ENCODE peak calls at places on chromosomes 1 and 21, in five cellular contexts. One of them, this sample, is unnamed.

GRCh38 chr1:28913786-28914227 is 562 bp upstream of the EPB41 start:
- DNase-seq in HCT116: no peak
- DNase-seq in SK-N-SH: no peak
- DNase-seq in GM23338: no peak
- DNase-seq in Panc1: no peak
- DNase-seq in this sample: no peak

GRCh38 chr1:22257286-22258275 is 114.7 kb upstream of the WNT4 start:
- DNase-seq in HCT116: no peak
- DNase-seq in SK-N-SH: no peak
- DNase-seq in GM23338: no peak
- DNase-seq in Panc1: no peak
- DNase-seq in this sample: no peak

GRCh38 chr1:89682630-89683029 is 49.7 kb downstream of the LRRC8C start:
- DNase-seq in HCT116: no peak
- DNase-seq in SK-N-SH: no peak
- DNase-seq in GM23338: no peak
- DNase-seq in Panc1: no peak
- DNase-seq in this sample: no peak

GRCh38 chr21:38773108-38774061 is 32.3 kb upstream of the ETS2 start:
- DNase-seq in HCT116: peak
- DNase-seq in SK-N-SH: no peak
- DNase-seq in GM23338: no peak
- DNase-seq in Panc1: peak
- DNase-seq in this sample: peak

GRCh38 chr1:201916649-201917249 is 28.1 kb downstream of the SHISA4 start:
- DNase-seq in HCT116: no peak
- DNase-seq in SK-N-SH: peak
- DNase-seq in GM23338: no peak
- DNase-seq in Panc1: no peak
- DNase-seq in this sample: no peak

GRCh38 chr1:107964397-107965111 is 426 bp downstream of the VAV3 start:
- DNase-seq in HCT116: no peak
- DNase-seq in SK-N-SH: peak
- DNase-seq in GM23338: peak
- DNase-seq in Panc1: no peak
- DNase-seq in this sample: no peak

GRCh38 chr1:239891621-239892358 is 199.9 kb upstream of the FMN2 start:
- DNase-seq in HCT116: no peak
- DNase-seq in SK-N-SH: peak
- DNase-seq in GM23338: no peak
- DNase-seq in Panc1: no peak
- DNase-seq in this sample: no peak

GRCh38 chr1:182809414-182809957 is 19.9 kb downstream of the NPL start:
- DNase-seq in HCT116: no peak
- DNase-seq in SK-N-SH: no peak
- DNase-seq in GM23338: no peak
- DNase-seq in Panc1: no peak
- DNase-seq in this sample: no peak

GRCh38 chr1:109131059-109131458 is 17.1 kb downstream of the ELAPOR1 start:
- DNase-seq in HCT116: no peak
- DNase-seq in SK-N-SH: no peak
- DNase-seq in GM23338: no peak
- DNase-seq in Panc1: no peak
- DNase-seq in this sample: no peak

GRCh38 chr1:83705091-83705490 is 293.8 kb downstream of the TTLL7 start:
- DNase-seq in HCT116: no peak
- DNase-seq in SK-N-SH: no peak
- DNase-seq in GM23338: no peak
- DNase-seq in Panc1: no peak
- DNase-seq in this sample: no peak

GRCh38 chr1:8376358-8376840 is 58.5 kb downstream of the SLC45A1 start:
- DNase-seq in HCT116: no peak
- DNase-seq in SK-N-SH: no peak
- DNase-seq in GM23338: no peak
- DNase-seq in Panc1: no peak
- DNase-seq in this sample: no peak

GRCh38 chr1:51329443-51330325 is 678 bp downstream of the TTC39A start:
- DNase-seq in HCT116: no peak
- DNase-seq in SK-N-SH: peak
- DNase-seq in GM23338: no peak
- DNase-seq in Panc1: no peak
- DNase-seq in this sample: no peak

GRCh38 chr1:56525463-56526155 is 53.8 kb downstream of the PLPP3 start:
- DNase-seq in HCT116: no peak
- DNase-seq in SK-N-SH: no peak
- DNase-seq in GM23338: no peak
- DNase-seq in Panc1: no peak
- DNase-seq in this sample: peak

GRCh38 chr1:33181038-33181861 is 593 bp downstream of the TRIM62 start:
- DNase-seq in HCT116: no peak
- DNase-seq in SK-N-SH: peak
- DNase-seq in GM23338: peak
- DNase-seq in Panc1: no peak
- DNase-seq in this sample: peak

GRCh38 chr1:6600410-6601048 is 2.1 kb downstream of the KLHL21 start:
- DNase-seq in HCT116: no peak
- DNase-seq in SK-N-SH: peak
- DNase-seq in GM23338: no peak
- DNase-seq in Panc1: no peak
- DNase-seq in this sample: no peak

GRCh38 chr1:162840256-162840839 is 20.6 kb downstream of the CCDC190 start:
- DNase-seq in HCT116: no peak
- DNase-seq in SK-N-SH: no peak
- DNase-seq in GM23338: peak
- DNase-seq in Panc1: no peak
- DNase-seq in this sample: no peak

GRCh38 chr1:234956821-234957329 is 171.8 kb downstream of the TOMM20 start:
- DNase-seq in HCT116: no peak
- DNase-seq in SK-N-SH: no peak
- DNase-seq in GM23338: peak
- DNase-seq in Panc1: no peak
- DNase-seq in this sample: peak

GRCh38 chr1:70204578-70204977 is 801 bp downstream of the LRRC40 start:
- DNase-seq in HCT116: no peak
- DNase-seq in SK-N-SH: peak
- DNase-seq in GM23338: no peak
- DNase-seq in Panc1: no peak
- DNase-seq in this sample: no peak

GRCh38 chr1:227947425-227947677 is 381 bp downstream of the WNT9A start:
- DNase-seq in HCT116: no peak
- DNase-seq in SK-N-SH: no peak
- DNase-seq in GM23338: no peak
- DNase-seq in Panc1: no peak
- DNase-seq in this sample: no peak

GRCh38 chr1:3820316-3820715 is 24.0 kb upstream of the LRRC47 start:
- DNase-seq in HCT116: no peak
- DNase-seq in SK-N-SH: no peak
- DNase-seq in GM23338: no peak
- DNase-seq in Panc1: no peak
- DNase-seq in this sample: no peak

GRCh38 chr21:34693192-34693810 is 24.5 kb downstream of the CLIC6 start:
- DNase-seq in HCT116: peak
- DNase-seq in SK-N-SH: peak
- DNase-seq in GM23338: peak
- DNase-seq in Panc1: peak
- DNase-seq in this sample: no peak

GRCh38 chr21:14712121-14712520 is 166.0 kb upstream of the SAMSN1 start:
- DNase-seq in HCT116: no peak
- DNase-seq in SK-N-SH: no peak
- DNase-seq in GM23338: no peak
- DNase-seq in Panc1: no peak
- DNase-seq in this sample: no peak

GRCh38 chr1:198234511-198235251 is 77.9 kb downstream of the NEK7 start:
- DNase-seq in HCT116: no peak
- DNase-seq in SK-N-SH: no peak
- DNase-seq in GM23338: no peak
- DNase-seq in Panc1: no peak
- DNase-seq in this sample: no peak

GRCh38 chr1:25183126-25183980 is 48.9 kb downstream of the SYF2 start:
- DNase-seq in HCT116: no peak
- DNase-seq in SK-N-SH: no peak
- DNase-seq in GM23338: no peak
- DNase-seq in Panc1: no peak
- DNase-seq in this sample: no peak

GRCh38 chr21:8993284-8993942 is 1528.0 kb upstream of the TPTE start:
- DNase-seq in HCT116: no peak
- DNase-seq in SK-N-SH: no peak
- DNase-seq in GM23338: peak
- DNase-seq in Panc1: peak
- DNase-seq in this sample: no peak

GRCh38 chr1:151156515-151156819 is at the start of gene TNFAIP8L2:
- DNase-seq in HCT116: no peak
- DNase-seq in SK-N-SH: no peak
- DNase-seq in GM23338: peak
- DNase-seq in Panc1: no peak
- DNase-seq in this sample: peak

GRCh38 chr1:206803221-206803730 is 31.0 kb upstream of the IL10 start:
- DNase-seq in HCT116: no peak
- DNase-seq in SK-N-SH: no peak
- DNase-seq in GM23338: no peak
- DNase-seq in Panc1: no peak
- DNase-seq in this sample: no peak

GRCh38 chr1:173411835-173412742 is 65.0 kb upstream of the PRDX6 start:
- DNase-seq in HCT116: no peak
- DNase-seq in SK-N-SH: no peak
- DNase-seq in GM23338: no peak
- DNase-seq in Panc1: no peak
- DNase-seq in this sample: no peak

GRCh38 chr1:24751833-24752232 is 6.6 kb downstream of the CLIC4 start:
- DNase-seq in HCT116: no peak
- DNase-seq in SK-N-SH: no peak
- DNase-seq in GM23338: no peak
- DNase-seq in Panc1: no peak
- DNase-seq in this sample: no peak

GRCh38 chr1:26164036-26164927 is 4.5 kb downstream of the C1orf232 start:
- DNase-seq in HCT116: no peak
- DNase-seq in SK-N-SH: peak
- DNase-seq in GM23338: peak
- DNase-seq in Panc1: no peak
- DNase-seq in this sample: peak

GRCh38 chr1:5904551-5904950 is 87.7 kb downstream of the NPHP4 start:
- DNase-seq in HCT116: no peak
- DNase-seq in SK-N-SH: no peak
- DNase-seq in GM23338: no peak
- DNase-seq in Panc1: no peak
- DNase-seq in this sample: no peak

GRCh38 chr1:158101944-158102343 is 78.8 kb upstream of the CD1D start:
- DNase-seq in HCT116: peak
- DNase-seq in SK-N-SH: no peak
- DNase-seq in GM23338: no peak
- DNase-seq in Panc1: no peak
- DNase-seq in this sample: no peak

GRCh38 chr1:93661829-93662474 is 19.7 kb downstream of the BCAR3 start:
- DNase-seq in HCT116: no peak
- DNase-seq in SK-N-SH: no peak
- DNase-seq in GM23338: no peak
- DNase-seq in Panc1: no peak
- DNase-seq in this sample: no peak

DNA sequence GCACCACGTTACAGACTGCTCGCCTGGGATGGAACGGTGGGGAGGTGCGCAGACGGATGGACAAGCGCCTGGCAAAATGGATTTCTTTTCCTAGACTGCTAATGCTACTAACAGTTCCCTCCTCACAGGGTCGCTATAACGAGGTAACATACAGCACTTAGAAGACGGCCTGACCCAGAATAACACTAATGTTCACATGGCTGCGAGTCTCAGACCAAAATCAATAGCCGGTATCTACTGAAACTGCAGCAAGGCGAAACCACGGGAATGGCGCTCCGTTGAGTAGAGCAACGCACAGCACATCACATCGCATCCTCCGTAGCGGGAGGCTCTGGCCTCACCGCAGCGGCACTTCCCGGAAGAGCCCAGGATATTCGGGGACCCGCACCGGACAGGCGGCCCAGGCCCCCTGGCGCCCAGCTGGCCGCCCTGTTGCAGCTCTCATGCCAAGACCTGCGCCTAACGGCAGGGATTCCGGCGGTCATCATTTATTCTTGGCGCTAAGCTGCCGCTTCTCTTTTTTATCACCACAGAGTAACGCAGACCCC is 46.6 kb downstream of the VPS26C start:
- DNase-seq in HCT116: no peak
- DNase-seq in SK-N-SH: peak
- DNase-seq in GM23338: peak
- DNase-seq in Panc1: peak
- DNase-seq in this sample: peak
- TF ChIP-seq REST in HCT116: no peak
- TF ChIP-seq REST in SK-N-SH: no peak
- TF ChIP-seq REST in GM23338: no peak
- TF ChIP-seq REST in Panc1: no peak
- TF ChIP-seq REST in this sample: no peak

DNA sequence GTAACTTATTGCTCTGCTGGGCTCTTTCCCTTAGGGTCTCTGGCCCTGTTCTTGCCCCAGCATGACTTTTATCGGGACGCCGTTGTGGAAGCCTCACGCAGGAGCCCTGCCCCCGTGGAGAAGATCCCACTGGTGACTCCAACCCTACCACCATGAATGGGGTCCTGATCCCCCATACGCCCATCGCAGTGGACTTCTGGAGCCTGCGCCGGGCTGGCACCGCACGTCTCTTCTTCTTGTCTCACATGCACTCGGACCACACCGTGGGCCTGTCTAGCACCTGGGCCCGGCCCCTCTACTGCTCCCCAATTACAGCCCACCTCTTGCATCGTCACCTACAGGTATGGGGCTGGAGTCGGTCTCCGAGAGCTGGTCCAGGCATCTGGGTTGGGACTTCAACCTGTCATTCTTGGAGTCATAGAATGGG is 322 bp downstream of the DCLRE1B start:
- DNase-seq in HCT116: no peak
- DNase-seq in SK-N-SH: no peak
- DNase-seq in GM23338: peak
- DNase-seq in Panc1: no peak
- DNase-seq in this sample: peak
- TF ChIP-seq REST in HCT116: no peak
- TF ChIP-seq REST in SK-N-SH: no peak
- TF ChIP-seq REST in GM23338: no peak
- TF ChIP-seq REST in Panc1: no peak
- TF ChIP-seq REST in this sample: no peak

GRCh38 chr21:45957551-45957950 is 24.0 kb upstream of the COL6A1 start:
- DNase-seq in HCT116: no peak
- DNase-seq in SK-N-SH: no peak
- DNase-seq in GM23338: no peak
- DNase-seq in Panc1: no peak
- DNase-seq in this sample: no peak
- TF ChIP-seq REST in HCT116: no peak
- TF ChIP-seq REST in SK-N-SH: no peak
- TF ChIP-seq REST in GM23338: no peak
- TF ChIP-seq REST in Panc1: no peak
- TF ChIP-seq REST in this sample: no peak

GRCh38 chr1:166132496-166132895 is 34.3 kb downstream of the FAM78B start:
- DNase-seq in HCT116: no peak
- DNase-seq in SK-N-SH: no peak
- DNase-seq in GM23338: no peak
- DNase-seq in Panc1: no peak
- DNase-seq in this sample: no peak
- TF ChIP-seq REST in HCT116: no peak
- TF ChIP-seq REST in SK-N-SH: no peak
- TF ChIP-seq REST in GM23338: no peak
- TF ChIP-seq REST in Panc1: no peak
- TF ChIP-seq REST in this sample: no peak

GRCh38 chr1:219185486-219186117 is 11.9 kb downstream of the LYPLAL1 start:
- DNase-seq in HCT116: no peak
- DNase-seq in SK-N-SH: no peak
- DNase-seq in GM23338: no peak
- DNase-seq in Panc1: no peak
- DNase-seq in this sample: no peak
- TF ChIP-seq REST in HCT116: no peak
- TF ChIP-seq REST in SK-N-SH: no peak
- TF ChIP-seq REST in GM23338: no peak
- TF ChIP-seq REST in Panc1: no peak
- TF ChIP-seq REST in this sample: no peak